ENCODE peak calls at places on chromosomes 16 and 17, in eight cellular contexts. P, E, H, A, F, Q, J and W are unnamed samples.

GRCh38 chr16:85563515-85564276 is 49.4 kb upstream of the GSE1 start:
- DNase-seq in E (no peak), J (peak), A (peak), Q (no peak), H (no peak), P (no peak), F (no peak), W (no peak)

GRCh38 chr17:57424777-57425188 is 168.5 kb downstream of the MSI2 start:
- DNase-seq in J (no peak), P (no peak), E (no peak), H (no peak), A (no peak), Q (no peak), F (no peak), W (no peak)

GRCh38 chr16:19639986-19640421 is 78.0 kb downstream of the KNOP1 start:
- DNase-seq in P (no peak), Q (no peak), A (no peak), E (no peak), H (no peak), F (no peak), J (no peak), W (no peak)

GRCh38 chr16:1964046-1964505 is 550 bp downstream of the RPS2 start:
- DNase-seq in F (no peak), P (no peak), E (no peak), Q (no peak), J (peak), A (peak), H (no peak), W (no peak)

GRCh38 chr17:29176500-29177351 is 3.5 kb downstream of the MYO18A start:
- DNase-seq in H (no peak), Q (peak), F (peak), A (peak), J (peak), E (peak), P (no peak), W (peak)

GRCh38 chr17:49746791-49747490 is 17.0 kb downstream of the FAM117A start:
- DNase-seq in A (no peak), H (no peak), J (no peak), F (no peak), P (no peak), Q (no peak), E (no peak), W (no peak)

GRCh38 chr17:7023576-7024401 is 939 bp downstream of the BCL6B start:
- DNase-seq in A (peak), H (peak), E (peak), J (peak), Q (peak), F (peak), P (no peak), W (peak)

GRCh38 chr16:27515874-27516353 is 33.8 kb downstream of the GTF3C1 start:
- DNase-seq in A (peak), J (no peak), P (no peak), Q (peak), F (no peak), H (no peak), E (no peak), W (no peak)

GRCh38 chr16:27665881-27666280 is 115.9 kb downstream of the KATNIP start:
- DNase-seq in A (no peak), F (no peak), P (no peak), J (no peak), E (no peak), Q (no peak), H (no peak), W (no peak)

GRCh38 chr17:71438631-71439146 is 682.1 kb upstream of the SOX9 start:
- DNase-seq in P (peak), E (no peak), Q (peak), H (no peak), J (no peak), A (no peak), F (no peak), W (no peak)

GRCh38 chr17:2904135-2904534 is 107.9 kb downstream of the RAP1GAP2 start:
- DNase-seq in H (no peak), Q (no peak), E (no peak), A (peak), J (no peak), F (no peak), P (no peak), W (peak)

GRCh38 chr16:80503144-80503543 is 37.6 kb upstream of the DYNLRB2 start:
- DNase-seq in A (no peak), F (no peak), H (no peak), Q (no peak), P (no peak), J (no peak), E (no peak), W (no peak)

GRCh38 chr17:8221663-8222379 is 11.4 kb upstream of the AURKB start:
- DNase-seq in P (no peak), E (peak), F (peak), J (peak), H (peak), A (peak), Q (peak), W (peak)

GRCh38 chr17:75475851-75476250 is 19.4 kb downstream of the TMEM94 start:
- DNase-seq in F (no peak), J (no peak), E (no peak), A (no peak), P (no peak), H (no peak), Q (no peak), W (no peak)

GRCh38 chr17:40560592-40561293 is 4.5 kb downstream of the CCR7 start:
- DNase-seq in J (no peak), P (no peak), H (peak), A (no peak), Q (no peak), E (peak), F (no peak), W (no peak)

GRCh38 chr16:58848662-58849002 is 114.5 kb upstream of the GOT2 start:
- DNase-seq in J (no peak), Q (no peak), A (no peak), E (no peak), F (no peak), P (no peak), H (no peak), W (no peak)

GRCh38 chr16:53506254-53506653 is 3.2 kb upstream of the AKTIP start:
- DNase-seq in Q (no peak), A (no peak), E (no peak), P (no peak), H (no peak), F (no peak), J (no peak), W (no peak)

GRCh38 chr17:3935140-3935542 is 18.9 kb upstream of the P2RX1 start:
- DNase-seq in Q (peak), P (no peak), J (peak), H (no peak), A (peak), E (peak), F (no peak), W (no peak)

GRCh38 chr16:48613061-48613957 is 3.3 kb upstream of the N4BP1 start:
- DNase-seq in Q (no peak), J (no peak), F (no peak), A (no peak), H (no peak), P (no peak), E (peak), W (no peak)

GRCh38 chr17:49086316-49086605 is 46.3 kb upstream of the B4GALNT2 start:
- DNase-seq in Q (no peak), P (no peak), H (no peak), F (no peak), E (no peak), A (no peak), J (no peak), W (no peak)

GRCh38 chr16:84633622-84634021 is 14.7 kb upstream of the KLHL36 start:
- DNase-seq in P (no peak), J (peak), Q (no peak), E (no peak), F (peak), A (peak), H (no peak), W (no peak)

GRCh38 chr17:2822358-2822757 is 26.1 kb downstream of the RAP1GAP2 start:
- DNase-seq in P (no peak), J (no peak), A (no peak), Q (no peak), F (no peak), E (no peak), H (no peak), W (no peak)

GRCh38 chr16:12439443-12440232 is 364.0 kb downstream of the CPPED1 start:
- DNase-seq in E (no peak), A (no peak), Q (no peak), J (no peak), P (no peak), F (no peak), H (no peak), W (no peak)

GRCh38 chr17:21294321-21295035 is 10.0 kb downstream of the MAP2K3 start:
- DNase-seq in F (no peak), Q (no peak), E (no peak), P (no peak), A (no peak), H (no peak), J (peak), W (no peak)

GRCh38 chr16:2233046-2233775 is 3.0 kb upstream of the DNASE1L2 start:
- DNase-seq in E (no peak), Q (no peak), F (no peak), J (no peak), H (no peak), A (no peak), P (no peak), W (no peak)

GRCh38 chr17:48825446-48826381 is 5.1 kb upstream of the CALCOCO2 start:
- DNase-seq in E (no peak), A (no peak), Q (no peak), P (no peak), F (no peak), J (no peak), H (no peak), W (no peak)

GRCh38 chr16:31456988-31457360 is 2.3 kb upstream of the ARMC5 start:
- DNase-seq in P (no peak), F (no peak), E (no peak), Q (no peak), A (no peak), J (no peak), H (no peak), W (no peak)

GRCh38 chr17:21301593-21302550 is 17.4 kb downstream of the MAP2K3 start:
- DNase-seq in J (peak), F (no peak), P (no peak), Q (no peak), E (no peak), H (no peak), A (peak), W (no peak)

GRCh38 chr17:42441717-42442565 is 16.7 kb upstream of the ATP6V0A1 start:
- DNase-seq in Q (no peak), P (no peak), F (no peak), A (no peak), E (no peak), H (no peak), J (no peak), W (no peak)

GRCh38 chr17:39753514-39754160 is 15.9 kb downstream of the GRB7 start:
- DNase-seq in H (no peak), A (peak), F (no peak), E (peak), P (no peak), Q (no peak), J (no peak), W (no peak)

GRCh38 chr17:927611-928461 is 51.7 kb downstream of the NXN start:
- DNase-seq in A (no peak), J (no peak), H (no peak), P (peak), F (no peak), Q (peak), E (no peak), W (no peak)

GRCh38 chr17:47204722-47205418 is 4.3 kb upstream of the MYL4 start:
- DNase-seq in H (no peak), P (no peak), E (peak), Q (no peak), F (no peak), J (peak), A (no peak), W (no peak)

GRCh38 chr16:83842755-83843507 is 35.2 kb downstream of the HSBP1 start:
- DNase-seq in Q (no peak), A (no peak), H (no peak), J (no peak), F (peak), P (no peak), E (no peak), W (no peak)

GRCh38 chr16:27759947-27760844 is 210.3 kb downstream of the KATNIP start:
- DNase-seq in P (no peak), J (no peak), F (no peak), A (no peak), Q (no peak), H (no peak), E (no peak), W (no peak)

GRCh38 chr16:56985288-56985961 is 3.9 kb upstream of the NLRC5 start:
- DNase-seq in E (no peak), P (no peak), H (no peak), J (peak), A (peak), Q (peak), F (peak), W (no peak)

GRCh38 chr17:17021194-17021863 is 20.9 kb upstream of the MPRIP start:
- DNase-seq in Q (peak), J (peak), P (no peak), E (no peak), A (peak), F (no peak), H (no peak), W (peak)

DNA sequence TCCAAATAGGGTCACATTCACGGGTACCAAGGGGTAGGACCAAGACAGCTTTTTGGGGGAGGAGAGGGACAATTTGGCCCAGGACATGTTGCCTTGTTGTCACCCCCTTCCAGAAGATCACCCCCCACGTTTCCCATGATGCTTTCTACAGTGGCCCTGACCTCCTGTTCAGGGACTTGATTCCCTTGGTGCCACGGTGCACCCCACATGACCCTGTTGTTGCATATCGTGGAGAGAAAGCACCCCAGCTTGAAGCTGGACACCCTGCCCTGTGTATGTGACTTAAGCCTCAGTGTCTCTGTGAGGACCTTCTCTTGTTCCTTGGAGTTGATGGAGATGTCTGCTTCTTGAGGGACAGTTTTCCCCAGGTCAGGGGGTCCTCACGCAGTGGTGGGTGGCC is 12.6 kb downstream of the IL34 start:
- DNase-seq in J (no peak), P (no peak), Q (no peak), H (no peak), F (no peak), E (no peak), A (no peak), W (no peak)
- H3K27ac ChIP-seq in J (no peak), P (no peak), Q (no peak), H (no peak), F (no peak), E (no peak), A (no peak), W (no peak)

GRCh38 chr17:5049314-5049819 is 14.1 kb upstream of the SLC52A1 start:
- DNase-seq in H (no peak), A (no peak), E (peak), F (no peak), Q (no peak), J (no peak), P (no peak), W (no peak)
- H3K27ac ChIP-seq in H (peak), A (peak), E (peak), F (peak), Q (no peak), J (peak), P (no peak), W (no peak)

DNA sequence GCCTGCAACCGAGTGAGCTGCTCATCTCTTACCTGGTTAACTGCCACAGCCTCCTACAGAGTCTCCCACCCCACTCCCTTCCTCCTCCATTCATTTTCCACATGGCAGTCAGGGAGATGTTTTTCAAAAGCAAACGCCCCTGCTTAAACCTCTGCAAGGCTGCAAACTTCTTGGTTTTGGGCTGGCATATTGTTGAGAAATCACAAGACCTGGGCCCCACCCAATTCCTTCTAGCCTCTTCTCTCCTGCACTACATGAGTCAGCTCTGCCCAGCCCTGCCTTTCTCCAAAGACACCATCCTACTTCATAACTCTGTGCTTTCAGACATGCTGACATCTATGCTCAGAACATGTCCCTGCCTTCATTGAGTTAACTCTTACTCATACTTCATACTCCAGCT is 136.1 kb downstream of the SPACA3 start:
- DNase-seq in H (no peak), P (no peak), F (no peak), A (no peak), Q (no peak), E (no peak), J (no peak), W (peak)
- H3K27ac ChIP-seq in H (no peak), P (no peak), F (no peak), A (no peak), Q (peak), E (no peak), J (no peak), W (no peak)

DNA sequence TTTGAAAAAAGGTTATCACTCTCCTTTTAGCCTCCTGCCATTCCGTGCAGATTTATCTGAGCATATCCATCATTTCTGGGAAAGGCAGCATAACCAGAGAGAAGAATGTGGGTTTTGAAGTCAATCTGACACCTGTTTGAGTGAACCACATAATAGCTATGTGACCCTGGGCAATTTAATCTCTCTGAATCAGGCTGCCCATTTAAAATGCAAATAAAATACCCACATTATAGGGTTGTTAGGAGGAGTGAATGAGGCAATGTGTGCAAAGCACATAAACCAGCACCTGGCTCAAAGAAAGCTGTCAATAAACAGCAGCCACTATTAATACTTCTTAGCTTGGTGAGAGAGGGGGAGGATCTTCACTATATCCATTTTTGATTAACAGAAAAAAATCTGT is 88.0 kb downstream of the CACNG1 start:
- DNase-seq in Q (no peak), H (no peak), A (no peak), J (no peak), E (no peak), F (no peak), P (no peak), W (no peak)
- H3K27ac ChIP-seq in Q (no peak), H (no peak), A (no peak), J (no peak), E (no peak), F (no peak), P (no peak), W (no peak)